ENCODE peak calls at places on chromosome 10, in seven cellular contexts. L is neural progenitor cell; X is breast epithelium; W is CD8-positive, alpha-beta T cell; Z is right cardiac atrium; B is lower lobe of right lung; I is naive thymus-derived CD4-positive, alpha-beta T cell. R is an unnamed sample.
A peak's percentile ranks its signal among the peaks of the same experiment; 100 is the strongest.

GRCh38 chr10:62512732-62513475 is 138.7 kb downstream of the ZNF365 start:
- DNase-seq in L (no peak), X (no peak), W (no peak), Z (no peak), B (no peak), I (no peak), R (no peak)

GRCh38 chr10:71123023-71123422 is 89.3 kb upstream of the UNC5B start:
- DNase-seq in L (no peak), X (no peak), W (no peak), Z (no peak), B (no peak), I (no peak), R (no peak)

GRCh38 chr10:6748981-6749630 is 169.0 kb upstream of the PRKCQ start:
- DNase-seq in L (no peak), X (no peak), W (no peak), Z (no peak), B (no peak), I (no peak), R (no peak)

GRCh38 chr10:119715628-119716505 is 10.0 kb upstream of the INPP5F start:
- DNase-seq in L (peak; percentile 24), X (no peak), W (no peak), Z (no peak), B (no peak), I (no peak), R (no peak)

GRCh38 chr10:58721781-58722180 is 209.1 kb downstream of the BICC1 start:
- DNase-seq in L (no peak), X (no peak), W (no peak), Z (no peak), B (no peak), I (no peak), R (no peak)

GRCh38 chr10:46031648-46032532 is 1.5 kb upstream of the NCOA4 start:
- DNase-seq in L (no peak), X (no peak), W (no peak), Z (no peak), B (no peak), I (no peak), R (no peak)

GRCh38 chr10:55191236-55191860 is 390.3 kb upstream of the PCDH15 start:
- DNase-seq in L (no peak), X (no peak), W (no peak), Z (no peak), B (no peak), I (no peak), R (no peak)

GRCh38 chr10:95793401-95794045 is 37.6 kb downstream of the ENTPD1 start:
- DNase-seq in L (no peak), X (no peak), W (no peak), Z (peak; percentile 41), B (peak; percentile 60), I (peak; percentile 40), R (peak; percentile 76)

GRCh38 chr10:87945994-87946393 is 82.6 kb downstream of the PTEN start:
- DNase-seq in L (no peak), X (no peak), W (no peak), Z (no peak), B (no peak), I (no peak), R (no peak)

GRCh38 chr10:98270786-98271185 is 2.8 kb upstream of the LOXL4 start:
- DNase-seq in L (no peak), X (no peak), W (no peak), Z (no peak), B (no peak), I (no peak), R (no peak)

GRCh38 chr10:110138197-110138812 is 69.1 kb upstream of the MXI1 start:
- DNase-seq in L (peak; percentile 79), X (no peak), W (no peak), Z (no peak), B (no peak), I (no peak), R (no peak)

GRCh38 chr10:25047902-25048301 is 31.5 kb downstream of the THNSL1 start:
- DNase-seq in L (no peak), X (no peak), W (no peak), Z (no peak), B (no peak), I (no peak), R (no peak)

GRCh38 chr10:110523736-110524135 is 26.0 kb downstream of the DUSP5 start:
- DNase-seq in L (no peak), X (no peak), W (no peak), Z (no peak), B (no peak), I (no peak), R (no peak)

GRCh38 chr10:47137311-47137851 is 162.6 kb upstream of the GDF10 start:
- DNase-seq in L (no peak), X (no peak), W (no peak), Z (no peak), B (no peak), I (no peak), R (no peak)

GRCh38 chr10:1199897-1200721 is 143.9 kb downstream of the WDR37 start:
- DNase-seq in L (no peak), X (no peak), W (no peak), Z (no peak), B (no peak), I (no peak), R (no peak)

GRCh38 chr10:133403359-133403758 is 9.4 kb downstream of the MTG1 start:
- DNase-seq in L (no peak), X (no peak), W (no peak), Z (no peak), B (no peak), I (no peak), R (no peak)

GRCh38 chr10:3207351-3207750 is 34.8 kb upstream of the PITRM1 start:
- DNase-seq in L (no peak), X (no peak), W (no peak), Z (no peak), B (no peak), I (no peak), R (no peak)

GRCh38 chr10:113978802-113979201 is 64.9 kb upstream of the ADRB1 start:
- DNase-seq in L (no peak), X (no peak), W (no peak), Z (peak; percentile 71), B (no peak), I (no peak), R (no peak)

GRCh38 chr10:79066460-79067240 is 2.1 kb upstream of the ZMIZ1 start:
- DNase-seq in L (peak; percentile 40), X (no peak), W (no peak), Z (peak; percentile 60), B (peak; percentile 35), I (peak; percentile 28), R (peak; percentile 74)

GRCh38 chr10:77602913-77603528 is 34.6 kb downstream of the KCNMA1 start:
- DNase-seq in L (no peak), X (no peak), W (no peak), Z (no peak), B (no peak), I (no peak), R (no peak)

GRCh38 chr10:77601488-77601887 is 36.1 kb downstream of the KCNMA1 start:
- DNase-seq in L (no peak), X (no peak), W (no peak), Z (no peak), B (no peak), I (no peak), R (no peak)

GRCh38 chr10:77603529-77603927 is 34.1 kb downstream of the KCNMA1 start:
- DNase-seq in L (no peak), X (no peak), W (no peak), Z (no peak), B (peak; percentile 56), I (no peak), R (no peak)

GRCh38 chr10:77604063-77604462 is 33.5 kb downstream of the KCNMA1 start:
- DNase-seq in L (no peak), X (no peak), W (no peak), Z (no peak), B (no peak), I (no peak), R (no peak)

GRCh38 chr10:77602231-77602912 is 35.2 kb downstream of the KCNMA1 start:
- DNase-seq in L (no peak), X (no peak), W (no peak), Z (no peak), B (no peak), I (no peak), R (no peak)
- H3K4me3 ChIP-seq in L (no peak overlapping the region), X (no peak overlapping the region), W (no peak overlapping the region), Z (no peak overlapping the region), B (no peak overlapping the region), I (no peak overlapping the region), R (no peak overlapping the region)

GRCh38 chr10:49010295-49010694 is 70.7 kb upstream of the LRRC18 start:
- DNase-seq in L (no peak), X (no peak), W (no peak), Z (no peak), B (no peak), I (no peak), R (no peak)

GRCh38 chr10:49011756-49012155 is 72.1 kb upstream of the LRRC18 start:
- DNase-seq in L (no peak), X (no peak), W (no peak), Z (no peak), B (no peak), I (no peak), R (no peak)

GRCh38 chr10:49015700-49016099 is 76.1 kb upstream of the LRRC18 start:
- DNase-seq in L (no peak), X (no peak), W (no peak), Z (no peak), B (no peak), I (no peak), R (no peak)

GRCh38 chr10:49010831-49011230 is 71.2 kb upstream of the LRRC18 start:
- DNase-seq in L (no peak), X (no peak), W (no peak), Z (no peak), B (no peak), I (no peak), R (no peak)

DNA sequence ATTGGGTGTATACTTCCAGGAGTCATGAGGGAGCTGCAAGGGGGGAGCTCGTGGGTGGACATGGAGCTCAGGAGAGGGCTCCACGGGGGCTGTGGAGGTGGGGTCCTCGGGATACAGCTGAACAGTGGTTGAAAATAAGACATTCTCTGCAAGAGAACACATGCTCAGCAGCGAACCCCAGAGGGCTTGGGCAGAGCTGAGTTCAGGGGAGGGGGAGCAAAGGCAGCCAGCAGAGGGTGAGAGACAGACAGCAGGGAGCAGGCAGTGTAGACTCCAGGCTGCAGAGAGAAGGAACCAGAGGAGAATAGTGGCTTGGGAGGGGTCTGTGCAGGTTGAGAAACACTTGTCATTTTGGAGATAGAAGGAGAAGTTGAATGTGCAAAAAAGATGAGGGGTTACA is 73.0 kb upstream of the LRRC18 start:
- DNase-seq in L (no peak), X (no peak), W (no peak), Z (no peak), B (no peak), I (no peak), R (no peak)
- H3K4me1 ChIP-seq in L (peaks cover 6% of the 10 kb centered on the region), X (no peaks in the 10 kb centered on the region), W (no peaks in the 10 kb centered on the region), Z (peaks cover 12% of the 10 kb centered on the region), B (peaks cover 20% of the 10 kb centered on the region), I (no peaks in the 10 kb centered on the region), R (no peaks in the 10 kb centered on the region)

GRCh38 chr10:8060010-8060703 is 5.7 kb downstream of the GATA3 start:
- DNase-seq in L (peak; percentile 76), X (peak; percentile 43), W (no peak), Z (no peak), B (no peak), I (peak; percentile 71), R (no peak)
- H3K27ac ChIP-seq in L (no peak overlapping the region), X (peak overlapping the region; percentile 91), W (peak overlapping the region; percentile 50), Z (no peak overlapping the region), B (peak overlapping the region; percentile 42), I (peak overlapping the region; percentile 82), R (no peak overlapping the region)

DNA sequence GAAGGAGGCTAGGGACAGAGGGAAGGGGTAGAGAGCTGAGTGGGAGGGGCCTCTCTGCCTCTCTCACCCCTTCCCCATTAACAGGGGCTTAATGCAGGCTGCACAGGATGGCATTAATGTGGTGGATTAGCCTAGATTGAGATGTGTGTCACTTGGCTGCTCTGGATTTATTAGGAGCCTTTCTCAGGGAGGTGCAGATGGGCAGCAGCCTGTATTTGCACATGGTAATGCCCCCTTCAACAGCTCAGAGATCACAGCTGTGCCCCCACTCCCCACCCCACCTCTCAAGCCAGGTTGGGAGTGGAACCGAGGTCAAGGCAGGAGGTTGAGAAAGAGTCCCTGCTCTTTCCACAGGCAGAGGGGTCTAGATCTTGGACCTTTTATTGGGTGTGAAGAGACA is 7.3 kb downstream of the PITX3 start:
- DNase-seq in L (no peak), X (no peak), W (no peak), Z (no peak), B (no peak), I (no peak), R (no peak)
- H3K4me3 ChIP-seq in L (no peak overlapping the region), X (no peak overlapping the region), W (no peak overlapping the region), Z (no peak overlapping the region), B (no peak overlapping the region), I (no peak overlapping the region), R (no peak overlapping the region)

R was measured in aorta.